ENCODE peak calls at places on chromosomes 6 and 20, in five cellular contexts. L, B, O, J and N are unnamed samples.

GRCh38 chr20:17625246-17626051 is 55.6 kb downstream of the DSTN start:
- DNase-seq in L (no peak), B (no peak), O (no peak), J (no peak), N (no peak)

GRCh38 chr20:38804682-38805501 is 605 bp upstream of the PPP1R16B start:
- DNase-seq in L (no peak), B (peak), O (no peak), J (no peak), N (no peak)

GRCh38 chr6:25717856-25718740 is 36.4 kb upstream of the SLC17A4 start:
- DNase-seq in L (peak), B (peak), O (peak), J (peak), N (peak)

GRCh38 chr20:3889489-3890409 is 562 bp downstream of the PANK2 start:
- DNase-seq in L (peak), B (no peak), O (no peak), J (no peak), N (no peak)

GRCh38 chr6:22041797-22042489 is 254.9 kb downstream of the PRL start:
- DNase-seq in L (peak), B (peak), O (peak), J (no peak), N (peak)

GRCh38 chr20:51661609-51662178 is 106.5 kb downstream of the ATP9A start:
- DNase-seq in L (peak), B (peak), O (peak), J (no peak), N (peak)

GRCh38 chr6:107670792-107671199 is 153.3 kb downstream of the SCML4 start:
- DNase-seq in L (peak), B (peak), O (peak), J (peak), N (no peak)

GRCh38 chr6:127608554-127609270 is 31.7 kb downstream of the C6orf58 start:
- DNase-seq in L (no peak), B (no peak), O (no peak), J (no peak), N (no peak)

GRCh38 chr6:76861403-76861802 is 601.9 kb downstream of the HTR1B start:
- DNase-seq in L (peak), B (peak), O (no peak), J (no peak), N (no peak)

GRCh38 chr6:65113581-65113980 is 593.4 kb downstream of the EYS start:
- DNase-seq in L (no peak), B (peak), O (no peak), J (no peak), N (no peak)

GRCh38 chr20:33209789-33210188 is 7.4 kb upstream of the BPIFA3 start:
- DNase-seq in L (peak), B (peak), O (peak), J (peak), N (peak)

GRCh38 chr20:19961298-19961697 is 55.9 kb upstream of the NAA20 start:
- DNase-seq in L (no peak), B (no peak), O (no peak), J (no peak), N (no peak)

GRCh38 chr20:32972181-32973076 is 31.8 kb downstream of the SUN5 start:
- DNase-seq in L (peak), B (no peak), O (no peak), J (no peak), N (no peak)

GRCh38 chr6:34237722-34238506 is 1.2 kb downstream of the HMGA1 start:
- DNase-seq in L (no peak), B (peak), O (no peak), J (no peak), N (peak)

GRCh38 chr6:157221049-157221816 is 102.1 kb downstream of the TMEM242 start:
- DNase-seq in L (no peak), B (peak), O (peak), J (peak), N (peak)

GRCh38 chr6:72422126-72422680 is 199.7 kb upstream of the KCNQ5 start:
- DNase-seq in L (no peak), B (no peak), O (peak), J (no peak), N (peak)

GRCh38 chr6:84773431-84774173 is 9.2 kb upstream of the TBX18 start:
- DNase-seq in L (no peak), B (peak), O (peak), J (no peak), N (peak)

GRCh38 chr6:92122746-92123145 is 1296.6 kb downstream of the EPHA7 start:
- DNase-seq in L (no peak), B (no peak), O (no peak), J (no peak), N (no peak)

GRCh38 chr6:170152989-170153388 is 137.9 kb downstream of the DLL1 start:
- DNase-seq in L (peak), B (peak), O (no peak), J (peak), N (no peak)

GRCh38 chr6:12119085-12119588 is 107.0 kb downstream of the HIVEP1 start:
- DNase-seq in L (no peak), B (no peak), O (no peak), J (no peak), N (no peak)

GRCh38 chr20:64062276-64062595 is 762 bp upstream of the TCEA2 start:
- DNase-seq in L (no peak), B (no peak), O (no peak), J (no peak), N (no peak)

GRCh38 chr6:99151634-99152344 is 197.7 kb downstream of the FAXC start:
- DNase-seq in L (peak), B (peak), O (peak), J (no peak), N (no peak)

GRCh38 chr20:31907046-31907445 is 36.6 kb downstream of the TTLL9 start:
- DNase-seq in L (no peak), B (no peak), O (no peak), J (no peak), N (no peak)

GRCh38 chr6:159470400-159470799 is 222.6 kb downstream of the SOD2 start:
- DNase-seq in L (no peak), B (no peak), O (no peak), J (no peak), N (no peak)

GRCh38 chr20:52448513-52448912 is 256.9 kb upstream of the ZFP64 start:
- DNase-seq in L (no peak), B (no peak), O (no peak), J (no peak), N (no peak)

GRCh38 chr6:170108890-170109587 is 181.8 kb downstream of the DLL1 start:
- DNase-seq in L (no peak), B (no peak), O (no peak), J (no peak), N (no peak)

GRCh38 chr20:10219452-10219791 is 792 bp downstream of the SNAP25 start:
- DNase-seq in L (peak), B (peak), O (peak), J (peak), N (peak)

GRCh38 chr6:75208564-75209431 is 2.9 kb upstream of the COL12A1 start:
- DNase-seq in L (peak), B (peak), O (peak), J (peak), N (peak)

GRCh38 chr6:40912158-40912946 is 126.7 kb downstream of the UNC5CL start:
- DNase-seq in L (no peak), B (peak), O (peak), J (peak), N (no peak)

GRCh38 chr6:119960065-119960464 is 610.5 kb upstream of the MAN1A1 start:
- DNase-seq in L (no peak), B (no peak), O (no peak), J (peak), N (no peak)

GRCh38 chr6:7315684-7316366 is 2.8 kb upstream of the SSR1 start:
- DNase-seq in L (no peak), B (no peak), O (no peak), J (no peak), N (no peak)

GRCh38 chr6:11214438-11214837 is 18.0 kb downstream of the NEDD9 start:
- DNase-seq in L (no peak), B (no peak), O (peak), J (peak), N (no peak)

GRCh38 chr20:23419995-23420901 is 1.0 kb downstream of the NAPB start:
- DNase-seq in L (peak), B (peak), O (peak), J (peak), N (peak)

GRCh38 chr6:56652231-56652630 is 9.5 kb upstream of the DST start:
- DNase-seq in L (peak), B (peak), O (no peak), J (no peak), N (no peak)

GRCh38 chr20:62193079-62194025 is 10.5 kb downstream of the MTG2 start:
- DNase-seq in L (no peak), B (no peak), O (no peak), J (no peak), N (no peak)

GRCh38 chr6:80126657-80127350 is 20.3 kb downstream of the BCKDHB start:
- DNase-seq in L (no peak), B (no peak), O (no peak), J (no peak), N (no peak)

GRCh38 chr20:23655551-23656211 is 17.9 kb upstream of the CST3 start:
- DNase-seq in L (no peak), B (no peak), O (peak), J (peak), N (no peak)

GRCh38 chr6:38552136-38552535 is 87.6 kb downstream of the BTBD9 start:
- DNase-seq in L (no peak), B (no peak), O (no peak), J (no peak), N (no peak)

GRCh38 chr6:33749401-33749800 is 2.7 kb upstream of the IP6K3 start:
- DNase-seq in L (no peak), B (no peak), O (no peak), J (no peak), N (no peak)

GRCh38 chr6:44043479-44044153 is 83.6 kb downstream of the MRPL14 start:
- DNase-seq in L (no peak), B (peak), O (no peak), J (no peak), N (no peak)